ENCODE peak calls at places on chromosomes 4 and X, in four cellular contexts. One of them, this sample, is unnamed.

GRCh38 chr4:177010421-177010820 is 217.7 kb upstream of the VEGFC start:
- DNase-seq in HL-60: no peak
- DNase-seq in K562: no peak
- DNase-seq in GM12878: no peak
- DNase-seq in this sample: no peak

GRCh38 chrX:133859860-133860259 is 125.5 kb downstream of the GPC3 start:
- DNase-seq in HL-60: no peak
- DNase-seq in K562: no peak
- DNase-seq in GM12878: no peak
- DNase-seq in this sample: no peak

GRCh38 chr4:140238353-140239041 is 84.5 kb upstream of the MAML3 start:
- DNase-seq in HL-60: peak; percentile 71
- DNase-seq in K562: no peak
- DNase-seq in GM12878: no peak
- DNase-seq in this sample: no peak

GRCh38 chr4:48779095-48779997 is 733 bp downstream of the FRYL start:
- DNase-seq in HL-60: peak; percentile 64
- DNase-seq in K562: peak; percentile 53
- DNase-seq in GM12878: no peak
- DNase-seq in this sample: peak; percentile 48

GRCh38 chr4:166257276-166257675 is 384.2 kb downstream of the TLL1 start:
- DNase-seq in HL-60: no peak
- DNase-seq in K562: no peak
- DNase-seq in GM12878: no peak
- DNase-seq in this sample: no peak

GRCh38 chrX:134537179-134537945 is 77.4 kb downstream of the HPRT1 start:
- DNase-seq in HL-60: no peak
- DNase-seq in K562: peak; percentile 26
- DNase-seq in GM12878: no peak
- DNase-seq in this sample: no peak

GRCh38 chr4:103934178-103934789 is 214.5 kb upstream of the TACR3 start:
- DNase-seq in HL-60: peak; percentile 13
- DNase-seq in K562: peak; percentile 26
- DNase-seq in GM12878: no peak
- DNase-seq in this sample: peak; percentile 22

GRCh38 chr4:74455361-74456055 is 10.6 kb downstream of the AREG start:
- DNase-seq in HL-60: no peak
- DNase-seq in K562: no peak
- DNase-seq in GM12878: no peak
- DNase-seq in this sample: no peak

GRCh38 chr4:85968945-85969830 is 390.7 kb downstream of the MAPK10 start:
- DNase-seq in HL-60: peak; percentile 6
- DNase-seq in K562: peak; percentile 10
- DNase-seq in GM12878: no peak
- DNase-seq in this sample: no peak

GRCh38 chr4:129822708-129823504 is 727.0 kb downstream of the C4orf33 start:
- DNase-seq in HL-60: no peak
- DNase-seq in K562: no peak
- DNase-seq in GM12878: no peak
- DNase-seq in this sample: no peak

GRCh38 chr4:127335732-127336131 is 297.0 kb upstream of the INTU start:
- DNase-seq in HL-60: no peak
- DNase-seq in K562: no peak
- DNase-seq in GM12878: no peak
- DNase-seq in this sample: no peak

GRCh38 chr4:48645225-48645794 is 134.8 kb downstream of the FRYL start:
- DNase-seq in HL-60: no peak
- DNase-seq in K562: no peak
- DNase-seq in GM12878: no peak
- DNase-seq in this sample: no peak

GRCh38 chr4:81040175-81040659 is 9.7 kb downstream of the BMP3 start:
- DNase-seq in HL-60: peak; percentile 8
- DNase-seq in K562: peak; percentile 9
- DNase-seq in GM12878: no peak
- DNase-seq in this sample: no peak

GRCh38 chr4:184732126-184732525 is 1.8 kb downstream of the CENPU start:
- DNase-seq in HL-60: no peak
- DNase-seq in K562: no peak
- DNase-seq in GM12878: no peak
- DNase-seq in this sample: no peak

GRCh38 chr4:32196950-32197688 is 1477.0 kb downstream of the PCDH7 start:
- DNase-seq in HL-60: no peak
- DNase-seq in K562: no peak
- DNase-seq in GM12878: no peak
- DNase-seq in this sample: no peak

GRCh38 chrX:56788229-56788628 is 59.2 kb downstream of the NBDY start:
- DNase-seq in HL-60: peak; percentile 13
- DNase-seq in K562: no peak
- DNase-seq in GM12878: no peak
- DNase-seq in this sample: no peak

GRCh38 chr4:57136281-57136680 is 26.1 kb upstream of the IGFBP7 start:
- DNase-seq in HL-60: no peak
- DNase-seq in K562: no peak
- DNase-seq in GM12878: no peak
- DNase-seq in this sample: no peak

GRCh38 chrX:112844250-112844649 is 3.6 kb upstream of the AMOT start:
- DNase-seq in HL-60: no peak
- DNase-seq in K562: no peak
- DNase-seq in GM12878: no peak
- DNase-seq in this sample: no peak

GRCh38 chr4:86594559-86595425 is 677 bp downstream of the PTPN13 start:
- DNase-seq in HL-60: peak; percentile 23
- DNase-seq in K562: no peak
- DNase-seq in GM12878: no peak
- DNase-seq in this sample: no peak

GRCh38 chr4:145785391-145786008 is 105.6 kb downstream of the C4orf51 start:
- DNase-seq in HL-60: peak; percentile 4
- DNase-seq in K562: no peak
- DNase-seq in GM12878: no peak
- DNase-seq in this sample: no peak

GRCh38 chrX:103687073-103687695 is 685 bp upstream of the MORF4L2 start:
- DNase-seq in HL-60: peak; percentile 86
- DNase-seq in K562: peak; percentile 71
- DNase-seq in GM12878: no peak
- DNase-seq in this sample: no peak

GRCh38 chr4:17701146-17701859 is 80.1 kb downstream of the FAM184B start:
- DNase-seq in HL-60: no peak
- DNase-seq in K562: no peak
- DNase-seq in GM12878: no peak
- DNase-seq in this sample: no peak

GRCh38 chrX:24528605-24529004 is 63.5 kb downstream of the PDK3 start:
- DNase-seq in HL-60: no peak
- DNase-seq in K562: no peak
- DNase-seq in GM12878: no peak
- DNase-seq in this sample: no peak

GRCh38 chr4:177769155-177769554 is 326.9 kb upstream of the AGA start:
- DNase-seq in HL-60: no peak
- DNase-seq in K562: no peak
- DNase-seq in GM12878: no peak
- DNase-seq in this sample: no peak

GRCh38 chr4:10371869-10372471 is 85.3 kb downstream of the ZNF518B start:
- DNase-seq in HL-60: no peak
- DNase-seq in K562: peak; percentile 63
- DNase-seq in GM12878: no peak
- DNase-seq in this sample: no peak

GRCh38 chrX:14362731-14363130 is 166.6 kb upstream of the GLRA2 start:
- DNase-seq in HL-60: no peak
- DNase-seq in K562: no peak
- DNase-seq in GM12878: no peak
- DNase-seq in this sample: no peak

GRCh38 chr4:94127707-94128328 is 79.8 kb upstream of the SMARCAD1 start:
- DNase-seq in HL-60: no peak
- DNase-seq in K562: peak; percentile 41
- DNase-seq in GM12878: no peak
- DNase-seq in this sample: no peak

GRCh38 chr4:184882276-184882675 is 56.5 kb upstream of the ACSL1 start:
- DNase-seq in HL-60: no peak
- DNase-seq in K562: no peak
- DNase-seq in GM12878: no peak
- DNase-seq in this sample: no peak

GRCh38 chr4:48792348-48793006 is 12.4 kb upstream of the FRYL start:
- DNase-seq in HL-60: no peak
- DNase-seq in K562: no peak
- DNase-seq in GM12878: no peak
- DNase-seq in this sample: no peak

GRCh38 chr4:79913581-79913980 is 159.4 kb downstream of the ANTXR2 start:
- DNase-seq in HL-60: peak; percentile 32
- DNase-seq in K562: no peak
- DNase-seq in GM12878: no peak
- DNase-seq in this sample: no peak

GRCh38 chr4:20044502-20044911 is 207.2 kb upstream of the SLIT2 start:
- DNase-seq in HL-60: no peak
- DNase-seq in K562: no peak
- DNase-seq in GM12878: no peak
- DNase-seq in this sample: no peak

GRCh38 chr4:54709281-54709854 is 51.6 kb downstream of the KIT start:
- DNase-seq in HL-60: peak; percentile 82
- DNase-seq in K562: no peak
- DNase-seq in GM12878: no peak
- DNase-seq in this sample: no peak

GRCh38 chrX:71131510-71131909 is 13.1 kb downstream of the MED12 start:
- DNase-seq in HL-60: no peak
- DNase-seq in K562: peak; percentile 72
- DNase-seq in GM12878: no peak
- DNase-seq in this sample: no peak

GRCh38 chrX:154383359-154384283 is 4.5 kb downstream of the EMD start:
- DNase-seq in HL-60: no peak
- DNase-seq in K562: no peak
- DNase-seq in GM12878: no peak
- DNase-seq in this sample: no peak

GRCh38 chr4:11821774-11822430 is 393.2 kb upstream of the HS3ST1 start:
- DNase-seq in HL-60: no peak
- DNase-seq in K562: no peak
- DNase-seq in GM12878: no peak
- DNase-seq in this sample: no peak

GRCh38 chr4:8666581-8666980 is 74.0 kb downstream of the CPZ start:
- DNase-seq in HL-60: no peak
- DNase-seq in K562: no peak
- DNase-seq in GM12878: no peak
- DNase-seq in this sample: no peak

GRCh38 chr4:10115271-10115656 is 1.3 kb downstream of the WDR1 start:
- DNase-seq in HL-60: peak; percentile 41
- DNase-seq in K562: no peak
- DNase-seq in GM12878: no peak
- DNase-seq in this sample: no peak

GRCh38 chr4:83334425-83335241 is at the start of gene HPSE:
- DNase-seq in HL-60: peak; percentile 61
- DNase-seq in K562: peak; percentile 54
- DNase-seq in GM12878: no peak
- DNase-seq in this sample: peak; percentile 63

GRCh38 chrX:73577368-73577767 is 14.4 kb downstream of the CHIC1 start:
- DNase-seq in HL-60: no peak
- DNase-seq in K562: no peak
- DNase-seq in GM12878: no peak
- DNase-seq in this sample: no peak

DNA sequence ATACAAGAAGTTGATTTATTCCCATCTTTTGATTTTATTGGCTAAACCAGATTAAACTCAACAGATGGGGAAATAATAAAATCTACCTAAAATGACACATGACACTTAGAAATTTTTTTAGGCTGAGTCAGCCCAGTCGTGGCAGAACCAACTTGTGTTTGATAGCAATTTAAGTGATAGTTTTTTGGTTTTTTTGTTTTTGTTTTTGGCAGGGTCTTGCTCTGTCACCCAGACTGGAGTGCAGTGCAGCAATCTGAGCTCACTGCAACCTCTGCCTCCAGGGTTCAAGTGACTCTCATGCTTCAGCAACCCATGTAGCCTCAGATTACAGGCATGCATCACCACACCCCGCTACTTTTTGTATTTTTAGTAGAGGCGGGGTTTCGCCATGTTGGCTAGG is 370.3 kb upstream of the NOCT start:
- DNase-seq in HL-60: no peak
- DNase-seq in K562: no peak
- DNase-seq in GM12878: no peak
- DNase-seq in this sample: no peak
- TF ChIP-seq SPI1 in HL-60: no peak
- TF ChIP-seq SPI1 in K562: no peak
- TF ChIP-seq SPI1 in GM12878: no peak
- TF ChIP-seq SPI1 in this sample: no peak

GRCh38 chr4:119300072-119300387 is 21.9 kb downstream of the FABP2 start:
- DNase-seq in HL-60: peak; percentile 25
- DNase-seq in K562: peak; percentile 31
- DNase-seq in GM12878: peak; percentile 13
- DNase-seq in this sample: no peak

GRCh38 chr4:119302073-119302832 is 19.7 kb downstream of the FABP2 start:
- DNase-seq in HL-60: no peak
- DNase-seq in K562: no peak
- DNase-seq in GM12878: no peak
- DNase-seq in this sample: no peak

GRCh38 chr4:119299221-119300071 is 22.5 kb downstream of the FABP2 start:
- DNase-seq in HL-60: peak; percentile 10
- DNase-seq in K562: peak; percentile 13
- DNase-seq in GM12878: peak; percentile 32
- DNase-seq in this sample: no peak

GRCh38 chr4:119297795-119298194 is 24.1 kb downstream of the FABP2 start:
- DNase-seq in HL-60: no peak
- DNase-seq in K562: no peak
- DNase-seq in GM12878: no peak
- DNase-seq in this sample: no peak

GRCh38 chr4:119300388-119301131 is 21.4 kb downstream of the FABP2 start:
- DNase-seq in HL-60: peak; percentile 94
- DNase-seq in K562: peak; percentile 75
- DNase-seq in GM12878: peak; percentile 80
- DNase-seq in this sample: peak; percentile 63
- TF ChIP-seq POLR2AphosphoS5 in HL-60: peak; percentile 65
- TF ChIP-seq POLR2AphosphoS5 in K562: peak; percentile 56
- TF ChIP-seq POLR2AphosphoS5 in GM12878: peak; percentile 94
- TF ChIP-seq POLR2AphosphoS5 in this sample: peak; percentile 91

GRCh38 chr4:154626793-154627484 is 14.5 kb upstream of the FGG start:
- DNase-seq in HL-60: peak; percentile 31
- DNase-seq in K562: peak; percentile 63
- DNase-seq in GM12878: no peak
- DNase-seq in this sample: peak; percentile 59

GRCh38 chr4:154618708-154619315 is 6.4 kb upstream of the FGG start:
- DNase-seq in HL-60: peak; percentile 39
- DNase-seq in K562: no peak
- DNase-seq in GM12878: peak; percentile 21
- DNase-seq in this sample: peak; percentile 4

GRCh38 chr4:154620111-154620510 is 7.7 kb upstream of the FGG start:
- DNase-seq in HL-60: no peak
- DNase-seq in K562: no peak
- DNase-seq in GM12878: no peak
- DNase-seq in this sample: no peak

GRCh38 chr4:154623995-154624394 is 11.5 kb upstream of the FGG start:
- DNase-seq in HL-60: no peak
- DNase-seq in K562: no peak
- DNase-seq in GM12878: no peak
- DNase-seq in this sample: no peak

GRCh38 chr4:154622598-154622997 is 10.1 kb upstream of the FGG start:
- DNase-seq in HL-60: peak; percentile 25
- DNase-seq in K562: peak; percentile 58
- DNase-seq in GM12878: no peak
- DNase-seq in this sample: peak; percentile 12
- TF ChIP-seq SPI1 in HL-60: no peak
- TF ChIP-seq SPI1 in K562: no peak
- TF ChIP-seq SPI1 in GM12878: no peak
- TF ChIP-seq SPI1 in this sample: no peak

GRCh38 chrX:67697452-67697851 is 153.6 kb downstream of the AR start:
- DNase-seq in HL-60: no peak
- DNase-seq in K562: no peak
- DNase-seq in GM12878: no peak
- DNase-seq in this sample: no peak
- TF ChIP-seq POLR2AphosphoS5 in HL-60: no peak
- TF ChIP-seq POLR2AphosphoS5 in K562: no peak
- TF ChIP-seq POLR2AphosphoS5 in GM12878: no peak
- TF ChIP-seq POLR2AphosphoS5 in this sample: no peak

This sample was measured in GM12891.